ENCODE peak calls at places on chromosomes 13 and 19, in five cellular contexts. X, S, C, I and N are unnamed samples.

GRCh38 chr19:2081873-2082810 is 14.0 kb downstream of the MOB3A start:
- DNase-seq in X (peak; percentile 64), S (no peak), C (peak; percentile 60), I (no peak), N (no peak)

GRCh38 chr19:21604351-21604926 is 99.0 kb downstream of the ZNF429 start:
- DNase-seq in X (peak; percentile 9), S (no peak), C (no peak), I (no peak), N (no peak)

GRCh38 chr19:46202426-46202825 is 27.1 kb upstream of the IGFL1 start:
- DNase-seq in X (no peak), S (no peak), C (no peak), I (no peak), N (no peak)

GRCh38 chr19:14768001-14768400 is 10.4 kb downstream of the ADGRE2 start:
- DNase-seq in X (no peak), S (no peak), C (no peak), I (no peak), N (no peak)

GRCh38 chr13:52703482-52703881 is 36.1 kb downstream of the CNMD start:
- DNase-seq in X (no peak), S (no peak), C (no peak), I (no peak), N (no peak)

GRCh38 chr13:25169356-25169755 is 2.7 kb downstream of the AMER2 start:
- DNase-seq in X (no peak), S (no peak), C (no peak), I (no peak), N (no peak)

GRCh38 chr19:5934779-5935472 is 20.9 kb downstream of the CAPS start:
- DNase-seq in X (no peak), S (peak; percentile 69), C (no peak), I (peak; percentile 40), N (peak; percentile 37)

GRCh38 chr13:95185851-95186250 is 115.4 kb downstream of the ABCC4 start:
- DNase-seq in X (peak; percentile 76), S (no peak), C (peak; percentile 69), I (no peak), N (no peak)

GRCh38 chr13:33740134-33740538 is 77.8 kb upstream of the RFC3 start:
- DNase-seq in X (no peak), S (no peak), C (no peak), I (no peak), N (no peak)

GRCh38 chr13:22801402-22802003 is 379.3 kb upstream of the SGCG start:
- DNase-seq in X (no peak), S (peak; percentile 15), C (no peak), I (no peak), N (no peak)

GRCh38 chr19:2548966-2549365 is 73.0 kb downstream of the GADD45B start:
- DNase-seq in X (no peak), S (no peak), C (no peak), I (peak; percentile 15), N (no peak)

GRCh38 chr19:39109641-39110040 is 15.9 kb upstream of the PAK4 start:
- DNase-seq in X (no peak), S (no peak), C (no peak), I (no peak), N (no peak)

GRCh38 chr19:39112338-39112890 is 13.2 kb upstream of the PAK4 start:
- DNase-seq in X (no peak), S (no peak), C (no peak), I (no peak), N (no peak)

GRCh38 chr19:39110263-39110967 is 15.2 kb upstream of the PAK4 start:
- DNase-seq in X (peak; percentile 67), S (peak; percentile 76), C (peak; percentile 33), I (peak; percentile 47), N (peak; percentile 47)

GRCh38 chr19:39113199-39113598 is 12.4 kb upstream of the PAK4 start:
- DNase-seq in X (no peak), S (no peak), C (no peak), I (no peak), N (no peak)

GRCh38 chr19:39111593-39112199 is 13.9 kb upstream of the PAK4 start:
- DNase-seq in X (no peak), S (no peak), C (no peak), I (no peak), N (no peak)
- H3K27ac ChIP-seq in X (no peak overlapping the region), S (no peak overlapping the region), C (no peak overlapping the region), I (no peak overlapping the region), N (no peak overlapping the region)

DNA sequence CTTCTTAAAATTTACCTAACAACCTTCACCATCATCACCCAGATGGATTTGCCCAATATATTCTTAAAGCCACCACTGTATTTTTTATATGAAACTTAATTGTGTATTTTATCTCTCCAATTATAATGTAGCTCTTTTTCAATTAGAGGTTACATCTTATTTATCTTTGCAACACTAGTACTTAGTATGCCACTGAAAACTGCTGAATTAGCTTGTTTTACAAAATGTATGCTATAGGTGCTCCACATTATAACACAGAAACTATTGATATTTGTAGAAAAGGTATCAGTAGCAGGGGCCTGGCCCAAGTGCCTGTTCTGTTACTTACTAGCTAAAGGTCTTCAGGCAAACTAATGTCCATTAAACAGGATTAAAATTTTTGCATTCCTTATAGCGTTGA is 35.8 kb upstream of the PCDH17 start:
- DNase-seq in X (no peak), S (no peak), C (no peak), I (no peak), N (no peak)
- H3K4me1 ChIP-seq in X (no peaks in the 10 kb centered on the region), S (no peaks in the 10 kb centered on the region), C (no peaks in the 10 kb centered on the region), I (no peaks in the 10 kb centered on the region), N (no peaks in the 10 kb centered on the region)

DNA sequence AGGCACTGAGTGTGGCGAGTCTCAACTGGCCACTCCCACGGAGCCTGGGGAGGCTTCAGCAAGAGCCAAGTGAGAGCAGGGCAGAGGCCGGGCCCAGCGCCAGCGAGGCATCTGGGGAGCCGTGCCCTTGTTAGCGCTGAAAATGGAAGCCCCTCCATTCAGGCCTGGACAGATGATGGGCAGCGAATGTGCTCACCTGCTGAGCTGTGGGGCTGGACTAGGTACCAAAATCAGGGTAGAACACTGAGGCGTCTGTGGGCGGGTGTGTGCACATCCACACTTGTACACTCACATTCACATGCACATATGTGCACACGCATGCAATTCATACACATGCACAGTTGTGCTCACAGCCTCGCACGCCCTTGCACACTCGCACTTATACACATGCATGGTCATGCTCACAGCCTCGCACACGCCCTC is 20.7 kb downstream of the NAXD start:
- DNase-seq in X (no peak), S (no peak), C (no peak), I (no peak), N (no peak)
- H3K36me3 ChIP-seq in X (peaks cover 66% of the 10 kb centered on the region), S (no peaks in the 10 kb centered on the region), C (peaks cover 6% of the 10 kb centered on the region), I (peaks cover 64% of the 10 kb centered on the region), N (peaks cover 24% of the 10 kb centered on the region)

DNA sequence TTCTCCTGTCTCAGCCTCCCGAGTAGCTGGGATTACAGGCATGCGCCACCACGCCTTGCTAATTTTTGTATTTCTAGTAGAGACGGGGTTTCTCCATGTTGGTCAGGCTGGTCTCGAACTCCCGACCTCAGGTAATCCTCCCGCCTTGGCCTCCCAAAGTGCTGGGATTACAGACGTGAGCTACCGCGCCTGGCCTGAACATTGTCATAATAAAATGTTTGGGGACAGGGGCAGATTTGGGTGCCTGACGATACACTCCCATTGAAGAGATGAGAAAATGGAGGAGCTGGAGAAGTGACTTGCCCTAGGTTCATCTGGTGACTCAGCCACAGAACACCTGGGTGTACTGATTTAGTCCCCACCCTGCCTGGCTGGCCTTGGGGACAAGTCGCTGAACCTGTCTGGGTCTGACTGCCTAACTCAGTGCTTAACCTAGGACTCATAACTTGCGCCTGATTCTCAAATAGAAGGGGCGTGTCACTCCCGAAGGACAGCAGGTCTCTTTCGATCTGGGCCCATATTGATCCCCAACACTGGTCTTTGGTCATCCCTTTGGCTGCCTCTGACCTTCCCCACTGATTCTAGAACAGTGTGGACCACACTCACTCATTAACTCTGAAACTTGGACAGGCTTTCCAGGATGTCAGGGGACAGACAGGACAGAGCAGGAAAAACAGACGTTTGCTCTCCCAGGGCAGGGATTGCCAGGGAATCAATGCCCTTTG is 7.6 kb upstream of the BICRA start:
- DNase-seq in X (no peak), S (peak; percentile 59), C (no peak), I (no peak), N (no peak)
- H3K27ac ChIP-seq in X (peak overlapping the region; percentile 81), S (peak overlapping the region; percentile 85), C (no peak overlapping the region), I (peak overlapping the region; percentile 85), N (no peak overlapping the region)

DNA sequence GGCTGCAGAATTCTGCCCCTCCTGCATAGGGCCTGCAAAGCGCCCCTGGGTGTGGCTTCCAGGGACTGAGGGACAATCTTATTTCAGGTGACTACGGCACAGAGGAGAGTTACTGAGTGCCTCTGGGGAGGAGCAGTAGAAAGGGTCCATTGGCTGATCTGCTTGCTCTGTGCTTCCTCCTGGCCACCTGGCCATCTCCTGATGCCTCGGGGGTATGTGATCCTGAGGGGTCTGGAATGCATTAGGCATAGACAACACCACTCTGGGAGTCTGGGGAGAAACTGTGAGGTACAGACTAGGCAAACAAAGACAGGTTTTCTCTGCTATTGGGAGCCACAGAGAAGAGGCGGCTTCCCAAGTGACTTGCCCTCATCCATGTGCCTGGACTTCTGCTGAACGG is 2.8 kb downstream of the KCTD15 start:
- DNase-seq in X (no peak), S (no peak), C (no peak), I (no peak), N (no peak)
- H3K4me1 ChIP-seq in X (peaks cover 13% of the 10 kb centered on the region), S (peaks cover 5% of the 10 kb centered on the region), C (no peaks in the 10 kb centered on the region), I (peaks cover 72% of the 10 kb centered on the region), N (peaks cover 4% of the 10 kb centered on the region)

GRCh38 chr19:55687281-55688172 is 12.5 kb downstream of the EPN1 start:
- DNase-seq in X (no peak), S (no peak), C (no peak), I (peak; percentile 13), N (no peak)
- H3K36me3 ChIP-seq in X (peaks cover 52% of the 10 kb centered on the region), S (no peaks in the 10 kb centered on the region), C (no peaks in the 10 kb centered on the region), I (peaks cover 93% of the 10 kb centered on the region), N (peaks cover 3% of the 10 kb centered on the region)

GRCh38 chr19:38055655-38056521 is 148.9 kb downstream of the SIPA1L3 start:
- DNase-seq in X (no peak), S (no peak), C (no peak), I (no peak), N (no peak)
- H3K27ac ChIP-seq in X (no peak overlapping the region), S (no peak overlapping the region), C (no peak overlapping the region), I (no peak overlapping the region), N (no peak overlapping the region)

GRCh38 chr13:114080739-114081561 is 51.5 kb downstream of the RASA3 start:
- DNase-seq in X (no peak), S (no peak), C (no peak), I (peak; percentile 9), N (no peak)
- H3K4me1 ChIP-seq in X (peaks cover 49% of the 10 kb centered on the region), S (peaks cover 9% of the 10 kb centered on the region), C (peaks cover 19% of the 10 kb centered on the region), I (peaks cover 17% of the 10 kb centered on the region), N (peaks cover 5% of the 10 kb centered on the region)

DNA sequence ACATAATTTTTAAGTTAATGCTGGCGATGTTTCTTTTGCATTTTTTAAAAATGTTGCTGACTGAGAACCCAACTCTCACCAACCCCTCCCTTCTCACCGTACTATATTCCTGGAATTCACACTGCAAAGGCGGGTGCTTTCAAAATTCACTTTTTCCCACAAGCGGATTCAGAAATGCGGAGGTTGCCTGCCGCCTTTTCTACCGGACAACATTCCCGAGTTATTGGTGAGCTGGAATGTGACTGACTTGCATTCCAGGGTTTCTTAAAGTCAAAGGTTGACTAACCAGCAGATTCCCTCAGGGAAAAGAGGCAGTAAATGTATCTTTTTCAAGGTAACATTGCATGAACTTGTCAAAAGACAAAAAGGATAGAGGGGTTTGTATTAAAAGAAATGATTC is 113.3 kb downstream of the RAB20 start:
- DNase-seq in X (no peak), S (no peak), C (no peak), I (no peak), N (no peak)
- H3K36me3 ChIP-seq in X (no peaks in the 10 kb centered on the region), S (no peaks in the 10 kb centered on the region), C (no peaks in the 10 kb centered on the region), I (peaks cover 87% of the 10 kb centered on the region), N (peaks cover 23% of the 10 kb centered on the region)